ENCODE peak calls at places on chromosomes 4 and X, in four cellular contexts. I is K562, Y is HCT116, F is Panc1. N is an unnamed sample.

GRCh38 chr4:128718793-128719192 is 90.7 kb upstream of the JADE1 start:
- DNase-seq in I (no peak), Y (no peak), F (no peak), N (no peak)

GRCh38 chr4:718460-718859 is 12.8 kb downstream of the PCGF3 start:
- DNase-seq in I (no peak), Y (no peak), F (no peak), N (no peak)

GRCh38 chr4:121950680-121951569 is 935 bp downstream of the TRPC3 start:
- DNase-seq in I (peak; percentile 11), Y (no peak), F (no peak), N (no peak)

GRCh38 chr4:114399085-114399484 is 199.5 kb upstream of the UGT8 start:
- DNase-seq in I (no peak), Y (no peak), F (no peak), N (no peak)

GRCh38 chr4:116400480-116400879 is 684.9 kb downstream of the TRAM1L1 start:
- DNase-seq in I (no peak), Y (peak; percentile 15), F (no peak), N (no peak)

GRCh38 chr4:127124919-127125318 is 507.8 kb upstream of the INTU start:
- DNase-seq in I (no peak), Y (no peak), F (no peak), N (peak; percentile 1)

GRCh38 chrX:17737707-17738001 is 361 bp downstream of the SCML1 start:
- DNase-seq in I (no peak), Y (no peak), F (no peak), N (no peak)

GRCh38 chr4:132619968-132620367 is 529.1 kb upstream of the PCDH10 start:
- DNase-seq in I (no peak), Y (no peak), F (no peak), N (no peak)

GRCh38 chr4:16442296-16442695 is 216.0 kb upstream of the TAPT1 start:
- DNase-seq in I (no peak), Y (no peak), F (no peak), N (no peak)

GRCh38 chr4:73137121-73137520 is 67.6 kb upstream of the COX18 start:
- DNase-seq in I (no peak), Y (no peak), F (no peak), N (no peak)

GRCh38 chrX:40173662-40174593 is 76.2 kb upstream of the BCOR start:
- DNase-seq in I (no peak), Y (peak; percentile 72), F (no peak), N (peak; percentile 76)

GRCh38 chrX:100797359-100797758 is 22.8 kb upstream of the CSTF2 start:
- DNase-seq in I (no peak), Y (no peak), F (no peak), N (no peak)

GRCh38 chr4:75655562-75655961 is 17.6 kb downstream of the G3BP2 start:
- DNase-seq in I (no peak), Y (no peak), F (no peak), N (no peak)

GRCh38 chr4:37889849-37890500 is 909 bp upstream of the TBC1D1 start:
- DNase-seq in I (no peak), Y (no peak), F (no peak), N (no peak)

GRCh38 chr4:168656055-168656660 is 159.3 kb downstream of the PALLD start:
- DNase-seq in I (no peak), Y (no peak), F (no peak), N (no peak)

GRCh38 chr4:21577066-21577465 is 371.5 kb downstream of the KCNIP4 start:
- DNase-seq in I (no peak), Y (no peak), F (no peak), N (no peak)

GRCh38 chrX:96394566-96394965 is 290.1 kb upstream of the DIAPH2 start:
- DNase-seq in I (no peak), Y (no peak), F (no peak), N (no peak)

GRCh38 chrX:69493193-69493592 is 10.9 kb upstream of the NALF2 start:
- DNase-seq in I (peak; percentile 18), Y (peak; percentile 33), F (no peak), N (peak; percentile 44)

GRCh38 chrX:39753296-39753996 is 344.3 kb downstream of the BCOR start:
- DNase-seq in I (peak; percentile 65), Y (no peak), F (no peak), N (no peak)

GRCh38 chrX:65689377-65689776 is 21.9 kb downstream of the MSN start:
- DNase-seq in I (no peak), Y (no peak), F (no peak), N (no peak)

GRCh38 chrX:20217279-20217678 is 49.4 kb downstream of the RPS6KA3 start:
- DNase-seq in I (no peak), Y (peak; percentile 16), F (peak; percentile 7), N (no peak)

GRCh38 chrX:153521034-153521433 is 3.6 kb downstream of the ATP2B3 start:
- DNase-seq in I (no peak), Y (no peak), F (no peak), N (no peak)

GRCh38 chrX:153517941-153518834 is 746 bp downstream of the ATP2B3 start:
- DNase-seq in I (no peak), Y (no peak), F (no peak), N (no peak)

GRCh38 chrX:153520286-153520917 is 3.0 kb downstream of the ATP2B3 start:
- DNase-seq in I (no peak), Y (no peak), F (no peak), N (no peak)

GRCh38 chrX:153517421-153517820 is at the start of gene ATP2B3:
- DNase-seq in I (no peak), Y (no peak), F (no peak), N (no peak)

GRCh38 chrX:153519569-153520285 is 2.3 kb downstream of the ATP2B3 start:
- DNase-seq in I (no peak), Y (no peak), F (no peak), N (no peak)
- TF ChIP-seq TCF7L2 in I (no peak), Y (no peak), F (no peak), N (no peak)

DNA sequence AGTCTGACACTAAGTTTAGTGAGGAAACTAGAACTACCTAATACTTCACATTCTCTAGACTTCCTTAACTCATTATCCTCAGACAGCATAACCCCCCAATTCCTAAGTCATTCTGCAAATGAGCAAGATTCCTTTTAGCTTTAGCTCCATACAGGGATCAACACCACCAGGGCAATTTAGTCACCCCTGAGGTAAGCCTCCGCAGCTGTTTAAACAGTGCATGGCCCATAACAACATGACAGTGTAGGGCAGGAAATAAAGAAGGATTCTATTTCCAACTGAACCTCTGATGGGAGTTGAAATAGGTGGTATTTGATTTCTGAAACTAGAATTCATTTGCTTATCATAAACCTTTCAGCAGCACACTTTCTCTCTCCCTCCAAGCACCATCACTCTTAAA is 112.8 kb upstream of the DKK2 start:
- DNase-seq in I (no peak), Y (no peak), F (no peak), N (no peak)
- TF ChIP-seq TCF7L2 in I (no peak), Y (no peak), F (no peak), N (no peak)

DNA sequence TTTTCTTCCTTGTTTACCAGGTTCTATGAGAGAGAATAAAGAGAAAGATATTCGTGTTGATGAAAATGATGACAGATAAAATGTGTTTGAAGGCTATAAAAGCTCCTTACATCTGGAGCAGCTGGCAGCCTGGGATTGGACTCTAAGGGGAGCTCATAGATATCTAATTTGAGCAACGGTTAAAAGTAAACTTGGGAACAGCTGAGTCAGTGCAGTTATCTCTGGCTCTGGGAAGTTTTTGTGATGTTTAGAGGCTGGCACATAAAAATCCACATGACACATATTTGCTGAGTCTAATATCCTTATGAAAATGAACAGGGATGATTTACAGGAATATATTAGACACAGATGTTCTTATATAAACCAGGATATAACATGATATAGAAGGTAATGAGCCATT is 331.8 kb upstream of the TENM3 start:
- DNase-seq in I (no peak), Y (no peak), F (no peak), N (no peak)
- TF ChIP-seq TCF7L2 in I (no peak), Y (no peak), F (no peak), N (no peak)

DNA sequence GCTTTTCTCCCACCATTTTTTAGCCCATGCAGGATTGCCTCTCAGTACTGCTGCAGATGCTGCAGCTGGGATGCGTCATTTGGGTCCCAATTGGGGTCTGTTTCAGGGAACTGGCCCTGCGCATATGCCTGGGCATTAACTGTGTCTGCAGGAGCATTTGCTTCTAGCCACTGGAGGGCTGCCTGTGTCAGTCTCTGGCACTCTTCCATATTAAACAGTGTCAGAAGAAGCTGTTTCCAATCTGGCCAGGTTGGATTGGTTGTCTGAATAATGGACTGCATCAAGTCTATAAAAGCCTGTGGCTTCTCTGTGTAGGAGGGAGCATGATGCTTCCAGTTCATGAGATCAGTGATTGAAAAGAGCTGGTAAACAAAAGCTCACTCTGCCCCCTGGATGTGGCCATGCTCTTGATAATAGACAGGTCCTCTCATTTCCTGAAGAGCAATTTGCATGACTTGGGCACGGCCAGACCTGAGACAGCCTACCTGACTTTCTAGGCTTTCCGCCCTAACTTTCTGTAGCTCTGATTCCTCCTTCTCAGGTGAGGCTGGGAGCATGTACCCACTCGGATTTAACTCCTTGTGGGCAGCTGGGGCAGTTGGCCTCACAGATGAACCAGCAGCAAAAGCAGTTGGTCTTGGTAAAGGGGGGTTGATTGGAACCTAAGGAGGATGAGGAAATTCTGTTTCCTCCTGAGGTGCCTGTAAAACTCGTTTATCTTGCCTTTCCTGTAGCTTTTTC is 29.2 kb downstream of the SULT1E1 start:
- DNase-seq in I (no peak), Y (no peak), F (no peak), N (peak; percentile 81)
- TF ChIP-seq TCF7L2 in I (no peak), Y (no peak), F (no peak), N (no peak)

GRCh38 chr4:66590488-66591215 is 920.4 kb upstream of the EPHA5 start:
- DNase-seq in I (no peak), Y (no peak), F (no peak), N (no peak)
- TF ChIP-seq TCF7L2 in I (no peak), Y (no peak), F (no peak), N (no peak)

DNA sequence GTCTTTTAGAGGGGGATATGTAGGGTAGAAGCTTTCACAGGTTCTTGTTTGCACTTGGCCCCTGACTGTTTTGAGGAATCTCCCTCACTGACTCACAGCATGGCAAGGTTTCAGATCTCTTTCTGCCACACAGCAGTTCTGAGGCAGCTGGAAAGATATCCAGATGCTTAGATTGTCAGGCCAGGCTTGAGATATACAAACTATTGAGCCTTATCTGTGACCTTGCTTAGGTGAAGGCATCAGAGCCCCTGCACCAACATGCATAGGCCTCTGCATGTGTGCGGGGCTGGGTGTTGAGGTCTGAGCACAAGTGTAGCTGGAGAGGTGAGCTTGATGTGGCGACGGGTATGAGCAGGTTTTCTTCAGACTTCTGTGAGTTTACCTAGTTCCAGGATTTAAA is 80.9 kb upstream of the MSANTD1 start:
- DNase-seq in I (peak; percentile 14), Y (no peak), F (no peak), N (no peak)
- TF ChIP-seq TCF7L2 in I (no peak), Y (no peak), F (no peak), N (no peak)

N was measured in HepG2.